ENCODE peak calls at places on chromosomes 13 and 19, in eight cellular contexts. One of them, this sample, is unnamed.

GRCh38 chr19:6765738-6766356 is 1.4 kb downstream of the SH2D3A start:
- DNase-seq in CD4-positive, CD25-positive, alpha-beta regulatory T cell: no peak
- DNase-seq in naive thymus-derived CD4-positive, alpha-beta T cell: no peak
- DNase-seq in A673: no peak
- DNase-seq in cardiac muscle cell: no peak
- DNase-seq in adipocyte: no peak
- DNase-seq in GM23338: peak; percentile 96
- DNase-seq in right atrium auricular region: no peak
- DNase-seq in this sample: no peak

GRCh38 chr13:107553838-107554237 is 661.5 kb downstream of the LIG4 start:
- DNase-seq in CD4-positive, CD25-positive, alpha-beta regulatory T cell: no peak
- DNase-seq in naive thymus-derived CD4-positive, alpha-beta T cell: no peak
- DNase-seq in A673: peak; percentile 9
- DNase-seq in cardiac muscle cell: peak; percentile 31
- DNase-seq in adipocyte: no peak
- DNase-seq in GM23338: no peak
- DNase-seq in right atrium auricular region: no peak
- DNase-seq in this sample: peak; percentile 69

GRCh38 chr13:112918746-112919145 is 50.3 kb upstream of the MCF2L start:
- DNase-seq in CD4-positive, CD25-positive, alpha-beta regulatory T cell: no peak
- DNase-seq in naive thymus-derived CD4-positive, alpha-beta T cell: no peak
- DNase-seq in A673: no peak
- DNase-seq in cardiac muscle cell: no peak
- DNase-seq in adipocyte: no peak
- DNase-seq in GM23338: no peak
- DNase-seq in right atrium auricular region: no peak
- DNase-seq in this sample: no peak

GRCh38 chr19:43781630-43782310 is 997 bp upstream of the KCNN4 start:
- DNase-seq in CD4-positive, CD25-positive, alpha-beta regulatory T cell: no peak
- DNase-seq in naive thymus-derived CD4-positive, alpha-beta T cell: no peak
- DNase-seq in A673: no peak
- DNase-seq in cardiac muscle cell: no peak
- DNase-seq in adipocyte: no peak
- DNase-seq in GM23338: no peak
- DNase-seq in right atrium auricular region: no peak
- DNase-seq in this sample: no peak

GRCh38 chr13:25455146-25455545 is 83.4 kb downstream of the ATP8A2 start:
- DNase-seq in CD4-positive, CD25-positive, alpha-beta regulatory T cell: no peak
- DNase-seq in naive thymus-derived CD4-positive, alpha-beta T cell: no peak
- DNase-seq in A673: peak; percentile 22
- DNase-seq in cardiac muscle cell: no peak
- DNase-seq in adipocyte: no peak
- DNase-seq in GM23338: no peak
- DNase-seq in right atrium auricular region: no peak
- DNase-seq in this sample: no peak

GRCh38 chr13:93108111-93108581 is 118.5 kb upstream of the GPC6 start:
- DNase-seq in CD4-positive, CD25-positive, alpha-beta regulatory T cell: no peak
- DNase-seq in naive thymus-derived CD4-positive, alpha-beta T cell: no peak
- DNase-seq in A673: no peak
- DNase-seq in cardiac muscle cell: peak; percentile 27
- DNase-seq in adipocyte: no peak
- DNase-seq in GM23338: no peak
- DNase-seq in right atrium auricular region: no peak
- DNase-seq in this sample: no peak

GRCh38 chr13:98658131-98658530 is 81.2 kb upstream of the STK24 start:
- DNase-seq in CD4-positive, CD25-positive, alpha-beta regulatory T cell: no peak
- DNase-seq in naive thymus-derived CD4-positive, alpha-beta T cell: no peak
- DNase-seq in A673: no peak
- DNase-seq in cardiac muscle cell: peak; percentile 13
- DNase-seq in adipocyte: no peak
- DNase-seq in GM23338: no peak
- DNase-seq in right atrium auricular region: no peak
- DNase-seq in this sample: no peak

GRCh38 chr13:59641758-59642157 is 522.0 kb downstream of the DIAPH3 start:
- DNase-seq in CD4-positive, CD25-positive, alpha-beta regulatory T cell: no peak
- DNase-seq in naive thymus-derived CD4-positive, alpha-beta T cell: no peak
- DNase-seq in A673: peak; percentile 33
- DNase-seq in cardiac muscle cell: peak; percentile 53
- DNase-seq in adipocyte: peak; percentile 43
- DNase-seq in GM23338: no peak
- DNase-seq in right atrium auricular region: no peak
- DNase-seq in this sample: no peak

GRCh38 chr19:38734176-38734425 is 10.2 kb downstream of the CAPN12 start:
- DNase-seq in CD4-positive, CD25-positive, alpha-beta regulatory T cell: no peak
- DNase-seq in naive thymus-derived CD4-positive, alpha-beta T cell: no peak
- DNase-seq in A673: no peak
- DNase-seq in cardiac muscle cell: no peak
- DNase-seq in adipocyte: no peak
- DNase-seq in GM23338: no peak
- DNase-seq in right atrium auricular region: no peak
- DNase-seq in this sample: no peak

GRCh38 chr13:106440846-106441245 is 94.6 kb downstream of the EFNB2 start:
- DNase-seq in CD4-positive, CD25-positive, alpha-beta regulatory T cell: no peak
- DNase-seq in naive thymus-derived CD4-positive, alpha-beta T cell: no peak
- DNase-seq in A673: no peak
- DNase-seq in cardiac muscle cell: peak; percentile 2
- DNase-seq in adipocyte: no peak
- DNase-seq in GM23338: no peak
- DNase-seq in right atrium auricular region: no peak
- DNase-seq in this sample: no peak

GRCh38 chr13:71935166-71935840 is 68.3 kb upstream of the DACH1 start:
- DNase-seq in CD4-positive, CD25-positive, alpha-beta regulatory T cell: no peak
- DNase-seq in naive thymus-derived CD4-positive, alpha-beta T cell: no peak
- DNase-seq in A673: no peak
- DNase-seq in cardiac muscle cell: no peak
- DNase-seq in adipocyte: no peak
- DNase-seq in GM23338: no peak
- DNase-seq in right atrium auricular region: no peak
- DNase-seq in this sample: no peak

GRCh38 chr19:55443045-55443823 is at the start of gene SHISA7:
- DNase-seq in CD4-positive, CD25-positive, alpha-beta regulatory T cell: no peak
- DNase-seq in naive thymus-derived CD4-positive, alpha-beta T cell: no peak
- DNase-seq in A673: peak; percentile 46
- DNase-seq in cardiac muscle cell: no peak
- DNase-seq in adipocyte: no peak
- DNase-seq in GM23338: peak; percentile 69
- DNase-seq in right atrium auricular region: no peak
- DNase-seq in this sample: no peak

GRCh38 chr13:109874444-109874920 is 88.1 kb upstream of the IRS2 start:
- DNase-seq in CD4-positive, CD25-positive, alpha-beta regulatory T cell: no peak
- DNase-seq in naive thymus-derived CD4-positive, alpha-beta T cell: no peak
- DNase-seq in A673: no peak
- DNase-seq in cardiac muscle cell: no peak
- DNase-seq in adipocyte: no peak
- DNase-seq in GM23338: no peak
- DNase-seq in right atrium auricular region: no peak
- DNase-seq in this sample: no peak

GRCh38 chr13:38366954-38367645 is 17.4 kb downstream of the UFM1 start:
- DNase-seq in CD4-positive, CD25-positive, alpha-beta regulatory T cell: no peak
- DNase-seq in naive thymus-derived CD4-positive, alpha-beta T cell: no peak
- DNase-seq in A673: no peak
- DNase-seq in cardiac muscle cell: peak; percentile 6
- DNase-seq in adipocyte: peak; percentile 25
- DNase-seq in GM23338: no peak
- DNase-seq in right atrium auricular region: no peak
- DNase-seq in this sample: peak; percentile 21

GRCh38 chr13:51726446-51727185 is 77.3 kb downstream of the DHRS12 start:
- DNase-seq in CD4-positive, CD25-positive, alpha-beta regulatory T cell: no peak
- DNase-seq in naive thymus-derived CD4-positive, alpha-beta T cell: no peak
- DNase-seq in A673: no peak
- DNase-seq in cardiac muscle cell: peak; percentile 90
- DNase-seq in adipocyte: peak; percentile 92
- DNase-seq in GM23338: no peak
- DNase-seq in right atrium auricular region: no peak
- DNase-seq in this sample: peak; percentile 90

GRCh38 chr19:29690842-29691241 is 24.2 kb downstream of the C19orf12 start:
- DNase-seq in CD4-positive, CD25-positive, alpha-beta regulatory T cell: peak; percentile 34
- DNase-seq in naive thymus-derived CD4-positive, alpha-beta T cell: no peak
- DNase-seq in A673: peak; percentile 43
- DNase-seq in cardiac muscle cell: peak; percentile 54
- DNase-seq in adipocyte: peak; percentile 28
- DNase-seq in GM23338: peak; percentile 83
- DNase-seq in right atrium auricular region: no peak
- DNase-seq in this sample: peak; percentile 49

GRCh38 chr13:110580800-110581199 is 19.3 kb upstream of the RAB20 start:
- DNase-seq in CD4-positive, CD25-positive, alpha-beta regulatory T cell: no peak
- DNase-seq in naive thymus-derived CD4-positive, alpha-beta T cell: no peak
- DNase-seq in A673: no peak
- DNase-seq in cardiac muscle cell: peak; percentile 33
- DNase-seq in adipocyte: peak; percentile 44
- DNase-seq in GM23338: no peak
- DNase-seq in right atrium auricular region: no peak
- DNase-seq in this sample: peak; percentile 33

GRCh38 chr19:10353793-10354391 is 14.5 kb upstream of the ICAM3 start:
- DNase-seq in CD4-positive, CD25-positive, alpha-beta regulatory T cell: no peak
- DNase-seq in naive thymus-derived CD4-positive, alpha-beta T cell: no peak
- DNase-seq in A673: peak; percentile 69
- DNase-seq in cardiac muscle cell: peak; percentile 25
- DNase-seq in adipocyte: peak; percentile 45
- DNase-seq in GM23338: peak; percentile 100
- DNase-seq in right atrium auricular region: peak; percentile 64
- DNase-seq in this sample: peak; percentile 17

GRCh38 chr13:109408596-109409382 is 377.6 kb downstream of the IRS2 start:
- DNase-seq in CD4-positive, CD25-positive, alpha-beta regulatory T cell: no peak
- DNase-seq in naive thymus-derived CD4-positive, alpha-beta T cell: no peak
- DNase-seq in A673: no peak
- DNase-seq in cardiac muscle cell: peak; percentile 19
- DNase-seq in adipocyte: peak; percentile 56
- DNase-seq in GM23338: no peak
- DNase-seq in right atrium auricular region: no peak
- DNase-seq in this sample: no peak

GRCh38 chr13:80873589-80873988 is 532.7 kb upstream of the SPRY2 start:
- DNase-seq in CD4-positive, CD25-positive, alpha-beta regulatory T cell: no peak
- DNase-seq in naive thymus-derived CD4-positive, alpha-beta T cell: no peak
- DNase-seq in A673: no peak
- DNase-seq in cardiac muscle cell: no peak
- DNase-seq in adipocyte: no peak
- DNase-seq in GM23338: no peak
- DNase-seq in right atrium auricular region: no peak
- DNase-seq in this sample: no peak

DNA sequence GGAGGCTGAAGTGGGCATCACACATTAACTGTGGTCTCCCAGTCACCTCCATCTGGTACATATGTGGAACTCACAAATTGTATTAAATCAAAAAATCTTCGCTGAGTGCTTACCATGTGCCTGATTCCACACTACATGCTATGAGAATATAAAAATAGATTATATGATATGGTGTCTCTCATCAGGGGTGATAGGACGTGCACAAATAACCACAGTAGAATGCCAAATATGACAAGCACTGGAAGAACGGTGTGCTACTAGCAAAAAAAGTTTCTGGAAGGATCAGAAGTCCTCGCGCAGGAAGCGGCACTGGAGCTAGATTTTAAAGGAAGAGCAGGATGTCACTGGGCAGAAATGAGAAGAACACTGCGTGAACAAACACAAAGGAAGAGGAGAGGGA is 62.3 kb downstream of the TBC1D4 start:
- DNase-seq in CD4-positive, CD25-positive, alpha-beta regulatory T cell: no peak
- DNase-seq in naive thymus-derived CD4-positive, alpha-beta T cell: no peak
- DNase-seq in A673: no peak
- DNase-seq in cardiac muscle cell: no peak
- DNase-seq in adipocyte: no peak
- DNase-seq in GM23338: no peak
- DNase-seq in right atrium auricular region: no peak
- DNase-seq in this sample: no peak
- H3K4me1 ChIP-seq in CD4-positive, CD25-positive, alpha-beta regulatory T cell: no peaks in the 10 kb centered on the region
- H3K4me1 ChIP-seq in naive thymus-derived CD4-positive, alpha-beta T cell: no peaks in the 10 kb centered on the region
- H3K4me1 ChIP-seq in A673: no peaks in the 10 kb centered on the region
- H3K4me1 ChIP-seq in cardiac muscle cell: peaks cover 45% of the 10 kb centered on the region
- H3K4me1 ChIP-seq in adipocyte: peaks cover 69% of the 10 kb centered on the region
- H3K4me1 ChIP-seq in GM23338: peaks cover 7% of the 10 kb centered on the region
- H3K4me1 ChIP-seq in right atrium auricular region: no peaks in the 10 kb centered on the region
- H3K4me1 ChIP-seq in this sample: peaks cover 11% of the 10 kb centered on the region

DNA sequence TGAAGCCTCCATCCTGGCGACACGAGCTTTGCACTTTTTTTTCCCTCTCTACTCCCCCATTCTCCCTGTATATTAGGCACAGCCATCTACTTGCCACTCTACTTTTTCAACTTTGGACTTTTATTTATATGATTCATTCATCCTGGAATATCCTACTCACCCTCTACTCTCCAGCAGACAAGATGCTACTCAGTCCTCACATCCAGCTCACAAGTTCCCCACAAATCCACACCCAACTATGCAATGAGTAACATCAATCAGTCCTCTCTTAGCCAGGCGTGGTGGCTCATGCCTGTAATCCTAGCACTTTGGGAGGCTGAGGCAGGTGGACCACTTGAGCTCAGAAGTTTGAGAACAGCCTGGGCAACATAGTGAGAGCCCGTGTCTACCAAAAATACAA is 23.9 kb upstream of the URAD start:
- DNase-seq in CD4-positive, CD25-positive, alpha-beta regulatory T cell: no peak
- DNase-seq in naive thymus-derived CD4-positive, alpha-beta T cell: no peak
- DNase-seq in A673: no peak
- DNase-seq in cardiac muscle cell: no peak
- DNase-seq in adipocyte: no peak
- DNase-seq in GM23338: no peak
- DNase-seq in right atrium auricular region: no peak
- DNase-seq in this sample: peak; percentile 59
- H3K4me1 ChIP-seq in CD4-positive, CD25-positive, alpha-beta regulatory T cell: no peaks in the 10 kb centered on the region
- H3K4me1 ChIP-seq in naive thymus-derived CD4-positive, alpha-beta T cell: no peaks in the 10 kb centered on the region
- H3K4me1 ChIP-seq in A673: no peaks in the 10 kb centered on the region
- H3K4me1 ChIP-seq in cardiac muscle cell: no peaks in the 10 kb centered on the region
- H3K4me1 ChIP-seq in adipocyte: no peaks in the 10 kb centered on the region
- H3K4me1 ChIP-seq in GM23338: peaks cover 9% of the 10 kb centered on the region
- H3K4me1 ChIP-seq in right atrium auricular region: no peaks in the 10 kb centered on the region
- H3K4me1 ChIP-seq in this sample: no peaks in the 10 kb centered on the region

DNA sequence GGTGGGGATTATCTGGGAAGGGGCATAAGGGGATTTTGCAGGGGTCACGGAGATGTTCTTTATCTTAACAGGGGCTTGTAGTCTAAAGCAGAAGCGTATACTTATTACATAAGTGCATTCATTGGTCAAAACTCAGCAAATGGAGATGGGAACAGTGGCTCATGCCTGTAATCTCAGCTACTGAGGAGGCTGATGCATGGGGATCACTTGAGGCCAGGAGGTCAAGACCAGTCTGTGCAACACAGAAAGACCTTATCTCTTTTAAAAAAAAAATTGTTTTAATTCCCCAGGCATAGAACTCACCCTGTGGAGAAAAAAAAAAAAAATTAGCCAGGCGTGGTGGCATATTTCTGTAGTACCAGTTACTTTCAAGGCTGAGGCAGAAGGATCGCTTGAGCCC is 18.9 kb downstream of the FAM187B start:
- DNase-seq in CD4-positive, CD25-positive, alpha-beta regulatory T cell: no peak
- DNase-seq in naive thymus-derived CD4-positive, alpha-beta T cell: no peak
- DNase-seq in A673: no peak
- DNase-seq in cardiac muscle cell: no peak
- DNase-seq in adipocyte: no peak
- DNase-seq in GM23338: no peak
- DNase-seq in right atrium auricular region: no peak
- DNase-seq in this sample: no peak
- H3K4me1 ChIP-seq in CD4-positive, CD25-positive, alpha-beta regulatory T cell: peaks cover 90% of the 10 kb centered on the region
- H3K4me1 ChIP-seq in naive thymus-derived CD4-positive, alpha-beta T cell: peaks cover 70% of the 10 kb centered on the region
- H3K4me1 ChIP-seq in A673: peaks cover 6% of the 10 kb centered on the region
- H3K4me1 ChIP-seq in cardiac muscle cell: no peaks in the 10 kb centered on the region
- H3K4me1 ChIP-seq in adipocyte: peaks cover 10% of the 10 kb centered on the region
- H3K4me1 ChIP-seq in GM23338: peaks cover 10% of the 10 kb centered on the region
- H3K4me1 ChIP-seq in right atrium auricular region: no peaks in the 10 kb centered on the region
- H3K4me1 ChIP-seq in this sample: no peaks in the 10 kb centered on the region

GRCh38 chr19:49910179-49910578 is 13.5 kb upstream of the IL4I1 start:
- DNase-seq in CD4-positive, CD25-positive, alpha-beta regulatory T cell: no peak
- DNase-seq in naive thymus-derived CD4-positive, alpha-beta T cell: no peak
- DNase-seq in A673: no peak
- DNase-seq in cardiac muscle cell: no peak
- DNase-seq in adipocyte: no peak
- DNase-seq in GM23338: no peak
- DNase-seq in right atrium auricular region: no peak
- DNase-seq in this sample: no peak
- H3K4me1 ChIP-seq in CD4-positive, CD25-positive, alpha-beta regulatory T cell: peaks cover 11% of the 10 kb centered on the region
- H3K4me1 ChIP-seq in naive thymus-derived CD4-positive, alpha-beta T cell: no peaks in the 10 kb centered on the region
- H3K4me1 ChIP-seq in A673: no peaks in the 10 kb centered on the region
- H3K4me1 ChIP-seq in cardiac muscle cell: no peaks in the 10 kb centered on the region
- H3K4me1 ChIP-seq in adipocyte: peaks cover 9% of the 10 kb centered on the region
- H3K4me1 ChIP-seq in GM23338: peaks cover 10% of the 10 kb centered on the region
- H3K4me1 ChIP-seq in right atrium auricular region: no peaks in the 10 kb centered on the region
- H3K4me1 ChIP-seq in this sample: peaks cover 3% of the 10 kb centered on the region

This sample was measured in IMR-90.